ENCODE peak calls at places on chromosomes 4 and X, in five cellular contexts. One of them, this sample, is unnamed.

GRCh38 chr4:76495166-76495565 is 60.1 kb downstream of the SHROOM3 start:
- DNase-seq in activated naive CD4-positive, alpha-beta T cell treated with Interleukin-2 at 50 U/mL for 16 hours: no peak
- DNase-seq in NCI-H460: no peak
- DNase-seq in AG09309: no peak
- DNase-seq in occipital lobe: no peak
- DNase-seq in this sample: no peak

GRCh38 chr4:8315343-8316250 is 46.0 kb downstream of the HTRA3 start:
- DNase-seq in AG09309: peak
- DNase-seq in occipital lobe: no peak
- DNase-seq in activated naive CD4-positive, alpha-beta T cell treated with Interleukin-2 at 50 U/mL for 16 hours: no peak
- DNase-seq in NCI-H460: peak
- DNase-seq in this sample: no peak

GRCh38 chr4:78324625-78325024 is 226.9 kb upstream of the ANXA3 start:
- DNase-seq in activated naive CD4-positive, alpha-beta T cell treated with Interleukin-2 at 50 U/mL for 16 hours: no peak
- DNase-seq in NCI-H460: no peak
- DNase-seq in occipital lobe: no peak
- DNase-seq in AG09309: no peak
- DNase-seq in this sample: no peak

GRCh38 chr4:177309525-177310371 is at the start of gene NEIL3:
- DNase-seq in AG09309: peak
- DNase-seq in NCI-H460: peak
- DNase-seq in occipital lobe: peak
- DNase-seq in activated naive CD4-positive, alpha-beta T cell treated with Interleukin-2 at 50 U/mL for 16 hours: peak
- DNase-seq in this sample: peak

GRCh38 chr4:137968956-137969709 is 273.0 kb downstream of the SLC7A11 start:
- DNase-seq in AG09309: peak
- DNase-seq in NCI-H460: no peak
- DNase-seq in occipital lobe: no peak
- DNase-seq in activated naive CD4-positive, alpha-beta T cell treated with Interleukin-2 at 50 U/mL for 16 hours: no peak
- DNase-seq in this sample: no peak

GRCh38 chr4:127916512-127916911 is 35.8 kb downstream of the PLK4 start:
- DNase-seq in activated naive CD4-positive, alpha-beta T cell treated with Interleukin-2 at 50 U/mL for 16 hours: no peak
- DNase-seq in NCI-H460: no peak
- DNase-seq in AG09309: no peak
- DNase-seq in occipital lobe: no peak
- DNase-seq in this sample: no peak

GRCh38 chr4:37648084-37648817 is 37.9 kb downstream of the RELL1 start:
- DNase-seq in occipital lobe: no peak
- DNase-seq in NCI-H460: peak
- DNase-seq in activated naive CD4-positive, alpha-beta T cell treated with Interleukin-2 at 50 U/mL for 16 hours: no peak
- DNase-seq in AG09309: peak
- DNase-seq in this sample: no peak

GRCh38 chrX:149641832-149642231 is 10.2 kb upstream of the TMEM185A start:
- DNase-seq in NCI-H460: no peak
- DNase-seq in occipital lobe: no peak
- DNase-seq in AG09309: peak
- DNase-seq in activated naive CD4-positive, alpha-beta T cell treated with Interleukin-2 at 50 U/mL for 16 hours: no peak
- DNase-seq in this sample: no peak

GRCh38 chr4:88605744-88606143 is 13.5 kb downstream of the HERC3 start:
- DNase-seq in AG09309: no peak
- DNase-seq in NCI-H460: no peak
- DNase-seq in occipital lobe: no peak
- DNase-seq in activated naive CD4-positive, alpha-beta T cell treated with Interleukin-2 at 50 U/mL for 16 hours: peak
- DNase-seq in this sample: no peak

GRCh38 chr4:8600266-8600665 is 7.7 kb downstream of the CPZ start:
- DNase-seq in NCI-H460: no peak
- DNase-seq in occipital lobe: no peak
- DNase-seq in AG09309: no peak
- DNase-seq in activated naive CD4-positive, alpha-beta T cell treated with Interleukin-2 at 50 U/mL for 16 hours: no peak
- DNase-seq in this sample: no peak

GRCh38 chrX:40996886-40997530 is 88.2 kb upstream of the USP9X start:
- DNase-seq in NCI-H460: peak
- DNase-seq in occipital lobe: no peak
- DNase-seq in activated naive CD4-positive, alpha-beta T cell treated with Interleukin-2 at 50 U/mL for 16 hours: no peak
- DNase-seq in AG09309: peak
- DNase-seq in this sample: no peak

GRCh38 chr4:6188687-6189305 is 11.6 kb downstream of the JAKMIP1 start:
- DNase-seq in AG09309: no peak
- DNase-seq in activated naive CD4-positive, alpha-beta T cell treated with Interleukin-2 at 50 U/mL for 16 hours: no peak
- DNase-seq in NCI-H460: no peak
- DNase-seq in occipital lobe: no peak
- DNase-seq in this sample: no peak

GRCh38 chr4:165723051-165723805 is 149.8 kb upstream of the TLL1 start:
- DNase-seq in activated naive CD4-positive, alpha-beta T cell treated with Interleukin-2 at 50 U/mL for 16 hours: no peak
- DNase-seq in NCI-H460: no peak
- DNase-seq in AG09309: no peak
- DNase-seq in occipital lobe: no peak
- DNase-seq in this sample: no peak

GRCh38 chr4:13047591-13047990 is 436.5 kb downstream of the RAB28 start:
- DNase-seq in AG09309: no peak
- DNase-seq in activated naive CD4-positive, alpha-beta T cell treated with Interleukin-2 at 50 U/mL for 16 hours: no peak
- DNase-seq in NCI-H460: no peak
- DNase-seq in occipital lobe: no peak
- DNase-seq in this sample: no peak